ENCODE peak calls at places on chromosomes 4 and X, in seven cellular contexts. D is upper lobe of right lung; Y is pancreas; J is heart right ventricle; F is body of pancreas; T is CD8-positive, alpha-beta T cell; L is effector memory CD8-positive, alpha-beta T cell. C is an unnamed sample.

GRCh38 chrX:20519077-20519617 is 252.4 kb upstream of the RPS6KA3 start:
- ATAC-seq in L (no peak), T (no peak), Y (no peak), J (no peak), F (no peak), D (no peak), C (peak)

GRCh38 chr4:35802644-35803043 is 441.7 kb downstream of the ARAP2 start:
- ATAC-seq in J (no peak), D (no peak), L (no peak), T (no peak), F (no peak), Y (no peak), C (no peak)

GRCh38 chrX:15744181-15744867 is 6.3 kb downstream of the CA5B start:
- ATAC-seq in F (peak), J (peak), Y (no peak), T (no peak), L (no peak), D (no peak), C (peak)

GRCh38 chr4:24888475-24888874 is 24.4 kb downstream of the CCDC149 start:
- ATAC-seq in J (no peak), T (no peak), L (no peak), Y (no peak), D (no peak), F (no peak), C (no peak)

GRCh38 chrX:9182041-9182440 is 148.1 kb upstream of the FAM9B start:
- ATAC-seq in T (no peak), J (no peak), F (no peak), Y (no peak), L (no peak), D (no peak), C (no peak)

GRCh38 chrX:12814434-12814833 is 23.2 kb downstream of the PRPS2 start:
- ATAC-seq in T (peak), D (peak), F (peak), Y (no peak), L (peak), J (no peak), C (peak)

GRCh38 chr4:74665346-74665745 is 129.0 kb downstream of the BTC start:
- ATAC-seq in T (no peak), J (no peak), D (no peak), Y (no peak), L (no peak), F (no peak), C (peak)

GRCh38 chr4:184267206-184267608 is 49.5 kb upstream of the ENPP6 start:
- ATAC-seq in D (no peak), J (no peak), Y (no peak), F (no peak), L (no peak), T (no peak), C (no peak)

GRCh38 chr4:11497972-11498371 is 69.3 kb upstream of the HS3ST1 start:
- ATAC-seq in F (no peak), T (no peak), J (no peak), D (no peak), Y (no peak), L (no peak), C (peak)

GRCh38 chr4:112279025-112279881 is 6.5 kb downstream of the TIFA start:
- ATAC-seq in F (peak), J (peak), Y (no peak), L (no peak), T (no peak), D (peak), C (peak)

GRCh38 chrX:139172731-139173130 is 357.8 kb upstream of the F9 start:
- ATAC-seq in J (no peak), F (no peak), D (no peak), Y (no peak), L (no peak), T (no peak), C (no peak)

GRCh38 chr4:146212781-146213180 is 1.6 kb upstream of the REELD1 start:
- ATAC-seq in J (no peak), F (no peak), L (no peak), T (no peak), D (no peak), Y (no peak), C (no peak)

GRCh38 chr4:89100853-89101252 is 10.5 kb upstream of the TIGD2 start:
- ATAC-seq in J (no peak), F (no peak), T (no peak), D (no peak), Y (no peak), L (no peak), C (no peak)

GRCh38 chr4:186602978-186603377 is 47.6 kb upstream of the MTNR1A start:
- ATAC-seq in T (no peak), L (no peak), D (no peak), F (no peak), Y (no peak), J (no peak), C (no peak)

GRCh38 chr4:84503495-84504437 is 4.7 kb upstream of the NKX6-1 start:
- ATAC-seq in F (peak), J (peak), D (peak), T (peak), L (peak), Y (peak), C (peak)

C was measured in esophagus mucosa.